ENCODE peak calls at places on chromosomes 6 and 20, in four cellular contexts. L is endothelial cell of umbilical vein, Z is HCT116, K is PC-3. H is an unnamed sample.

GRCh38 chr6:33429745-33430042 is 9.8 kb downstream of the SYNGAP1 start:
- DNase-seq in L (no peak), Z (no peak), K (no peak), H (no peak)

GRCh38 chr20:40323411-40323810 is 365.6 kb downstream of the MAFB start:
- DNase-seq in L (no peak), Z (no peak), K (no peak), H (peak)

GRCh38 chr6:135651964-135652755 is 154.6 kb upstream of the AHI1 start:
- DNase-seq in L (no peak), Z (no peak), K (no peak), H (no peak)

GRCh38 chr6:89941031-89941775 is 46.9 kb downstream of the GJA10 start:
- DNase-seq in L (no peak), Z (no peak), K (peak), H (no peak)

GRCh38 chr20:36482044-36482473 is 59.3 kb upstream of the MYL9 start:
- DNase-seq in L (no peak), Z (no peak), K (no peak), H (no peak)

GRCh38 chr6:105384004-105384403 is 18.9 kb downstream of the PREP start:
- DNase-seq in L (no peak), Z (peak), K (peak), H (no peak)

GRCh38 chr6:71383891-71384489 is 95.4 kb downstream of the OGFRL1 start:
- DNase-seq in L (peak), Z (peak), K (peak), H (peak)

GRCh38 chr20:24141111-24141510 is 152.5 kb upstream of the GGTLC1 start:
- DNase-seq in L (no peak), Z (no peak), K (no peak), H (no peak)

GRCh38 chr20:44209691-44210421 is 715 bp downstream of the OSER1 start:
- DNase-seq in L (peak), Z (no peak), K (no peak), H (peak)

GRCh38 chr20:59831901-59832240 is 101.6 kb downstream of the SYCP2 start:
- DNase-seq in L (no peak), Z (no peak), K (no peak), H (no peak)

GRCh38 chr6:108438918-108439317 is 121.8 kb upstream of the FOXO3 start:
- DNase-seq in L (no peak), Z (no peak), K (no peak), H (no peak)

GRCh38 chr20:59087829-59088433 is 45.3 kb upstream of the PRELID3B start:
- DNase-seq in L (peak), Z (peak), K (peak), H (peak)

GRCh38 chr6:34352305-34352937 is 40.0 kb downstream of the NUDT3 start:
- DNase-seq in L (no peak), Z (no peak), K (peak), H (no peak)

GRCh38 chr6:166474721-166475565 is 92.2 kb upstream of the MPC1 start:
- DNase-seq in L (no peak), Z (no peak), K (no peak), H (no peak)

GRCh38 chr20:49607568-49607967 is 39.6 kb upstream of the PTGIS start:
- DNase-seq in L (no peak), Z (no peak), K (no peak), H (no peak)

GRCh38 chr6:159233365-159234101 is 64.3 kb downstream of the FNDC1 start:
- DNase-seq in L (no peak), Z (no peak), K (no peak), H (no peak)

GRCh38 chr6:99563056-99563723 is 5.3 kb downstream of the CCNC start:
- DNase-seq in L (peak), Z (no peak), K (peak), H (no peak)

GRCh38 chr6:106476326-106477105 is 116.0 kb downstream of the CRYBG1 start:
- DNase-seq in L (no peak), Z (no peak), K (peak), H (no peak)

GRCh38 chr6:137536104-137536773 is 42.0 kb upstream of the OLIG3 start:
- DNase-seq in L (no peak), Z (no peak), K (no peak), H (no peak)

GRCh38 chr20:11320033-11320432 is 597.7 kb upstream of the BTBD3 start:
- DNase-seq in L (no peak), Z (no peak), K (no peak), H (no peak)

GRCh38 chr6:330948-331347 is 38.7 kb downstream of the DUSP22 start:
- DNase-seq in L (no peak), Z (no peak), K (no peak), H (no peak)

GRCh38 chr20:2382833-2383232 is 2.1 kb downstream of the TGM6 start:
- DNase-seq in L (no peak), Z (no peak), K (peak), H (no peak)

GRCh38 chr6:132961610-132962009 is 147.2 kb downstream of the RPS12 start:
- DNase-seq in L (no peak), Z (no peak), K (peak), H (no peak)
- TF ChIP-seq CTCF in L (no peak), Z (peak), K (peak), H (peak)

GRCh38 chr6:10402648-10403311 is 12.1 kb downstream of the TFAP2A start:
- DNase-seq in L (no peak), Z (no peak), K (peak), H (no peak)

GRCh38 chr6:10403385-10404106 is 11.3 kb downstream of the TFAP2A start:
- DNase-seq in L (no peak), Z (no peak), K (peak), H (no peak)

GRCh38 chr6:10404107-10404798 is 10.6 kb downstream of the TFAP2A start:
- DNase-seq in L (peak), Z (peak), K (peak), H (peak)

GRCh38 chr6:10406556-10406955 is 8.3 kb downstream of the TFAP2A start:
- DNase-seq in L (no peak), Z (no peak), K (peak), H (no peak)

GRCh38 chr6:10404799-10405524 is 9.9 kb downstream of the TFAP2A start:
- DNase-seq in L (no peak), Z (no peak), K (peak), H (no peak)
- TF ChIP-seq EZH2 in L (peak), Z (no peak), K (no peak), H (no peak)

DNA sequence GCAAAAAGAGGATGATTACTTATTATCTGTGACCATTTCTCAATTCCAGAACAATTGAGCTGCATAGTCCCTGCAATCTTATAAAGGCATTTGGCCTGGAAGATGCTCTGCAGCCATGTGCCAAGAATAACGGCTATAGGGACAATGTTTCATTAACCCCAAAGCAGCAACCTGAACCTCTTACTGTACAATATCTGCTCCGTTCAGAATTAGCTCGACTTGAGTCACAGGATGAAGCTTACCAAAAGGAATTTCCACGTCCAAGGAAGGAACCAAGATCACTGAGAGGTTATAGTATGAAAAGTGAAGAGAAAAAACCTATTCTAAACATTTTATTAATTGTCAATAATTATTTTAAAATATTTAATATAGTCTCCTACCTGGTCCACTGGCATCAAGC is 167.3 kb upstream of the GMDS start:
- DNase-seq in L (peak), Z (no peak), K (peak), H (no peak)
- H3K4me3 ChIP-seq in L (no peak), Z (no peak), K (no peak), H (no peak)

GRCh38 chr6:30213654-30213998 is 420 bp upstream of the TRIM26 start:
- DNase-seq in L (no peak), Z (no peak), K (no peak), H (no peak)
- TF ChIP-seq CTCF in L (no peak), Z (no peak), K (peak), H (no peak)

GRCh38 chr20:667351-668034 is 8.1 kb downstream of the SCRT2 start:
- DNase-seq in L (peak), Z (no peak), K (peak), H (peak)
- TF ChIP-seq EZH2 in L (no peak), Z (no peak), K (no peak), H (no peak)

GRCh38 chr6:98487612-98488011 is 346.8 kb upstream of the POU3F2 start:
- DNase-seq in L (no peak), Z (no peak), K (no peak), H (no peak)
- H3K4me3 ChIP-seq in L (no peak), Z (no peak), K (no peak), H (no peak)

GRCh38 chr6:133854633-133855598 is 34.0 kb upstream of the TCF21 start:
- DNase-seq in L (no peak), Z (no peak), K (no peak), H (no peak)
- TF ChIP-seq CTCF in L (peak), Z (no peak), K (no peak), H (no peak)

H was measured in A673.